ENCODE peak calls at places on chromosome 14, in nine cellular contexts. One of them, this sample, is unnamed.

GRCh38 chr14:102047808-102048540 is 38.9 kb downstream of the HSP90AA1 start:
- DNase-seq in T-cell: no peak
- DNase-seq in NCI-H1092: no peak
- DNase-seq in H7: peak; percentile 21
- DNase-seq in choroid plexus epithelial cell: no peak
- DNase-seq in stimulated activated CD4-positive, alpha-beta T cell treated with anti-CD3 and anti-CD28 coated beads, TNF-alpha, amount 100 ng/mL, for 24 hours: no peak
- DNase-seq in NCI-H1436: no peak
- DNase-seq in AG04450: no peak
- DNase-seq in brain microvascular endothelial cell: no peak
- DNase-seq in this sample: no peak

GRCh38 chr14:101058571-101058970 is 155.0 kb upstream of the RTL1 start:
- DNase-seq in H7: no peak
- DNase-seq in stimulated activated CD4-positive, alpha-beta T cell treated with anti-CD3 and anti-CD28 coated beads, TNF-alpha, amount 100 ng/mL, for 24 hours: no peak
- DNase-seq in brain microvascular endothelial cell: no peak
- DNase-seq in choroid plexus epithelial cell: no peak
- DNase-seq in NCI-H1436: no peak
- DNase-seq in NCI-H1092: no peak
- DNase-seq in AG04450: no peak
- DNase-seq in T-cell: no peak
- DNase-seq in this sample: no peak

GRCh38 chr14:59189281-59189821 is 884 bp downstream of the DAAM1 start:
- DNase-seq in NCI-H1436: no peak
- DNase-seq in T-cell: peak; percentile 17
- DNase-seq in NCI-H1092: no peak
- DNase-seq in choroid plexus epithelial cell: peak; percentile 39
- DNase-seq in H7: peak; percentile 48
- DNase-seq in AG04450: no peak
- DNase-seq in brain microvascular endothelial cell: peak; percentile 5
- DNase-seq in stimulated activated CD4-positive, alpha-beta T cell treated with anti-CD3 and anti-CD28 coated beads, TNF-alpha, amount 100 ng/mL, for 24 hours: no peak
- DNase-seq in this sample: no peak

GRCh38 chr14:87995500-87996275 is 2.7 kb upstream of the GALC start:
- DNase-seq in stimulated activated CD4-positive, alpha-beta T cell treated with anti-CD3 and anti-CD28 coated beads, TNF-alpha, amount 100 ng/mL, for 24 hours: no peak
- DNase-seq in choroid plexus epithelial cell: peak; percentile 29
- DNase-seq in NCI-H1436: no peak
- DNase-seq in T-cell: no peak
- DNase-seq in AG04450: no peak
- DNase-seq in H7: no peak
- DNase-seq in brain microvascular endothelial cell: no peak
- DNase-seq in NCI-H1092: no peak
- DNase-seq in this sample: no peak

GRCh38 chr14:62301076-62301475 is 538.9 kb downstream of the SNAPC1 start:
- DNase-seq in NCI-H1092: no peak
- DNase-seq in AG04450: no peak
- DNase-seq in stimulated activated CD4-positive, alpha-beta T cell treated with anti-CD3 and anti-CD28 coated beads, TNF-alpha, amount 100 ng/mL, for 24 hours: no peak
- DNase-seq in choroid plexus epithelial cell: peak; percentile 2
- DNase-seq in H7: no peak
- DNase-seq in T-cell: no peak
- DNase-seq in brain microvascular endothelial cell: no peak
- DNase-seq in NCI-H1436: no peak
- DNase-seq in this sample: no peak

GRCh38 chr14:63650336-63650952 is 8.8 kb upstream of the WDR89 start:
- DNase-seq in brain microvascular endothelial cell: no peak
- DNase-seq in stimulated activated CD4-positive, alpha-beta T cell treated with anti-CD3 and anti-CD28 coated beads, TNF-alpha, amount 100 ng/mL, for 24 hours: peak; percentile 13
- DNase-seq in AG04450: no peak
- DNase-seq in choroid plexus epithelial cell: no peak
- DNase-seq in H7: no peak
- DNase-seq in T-cell: peak; percentile 46
- DNase-seq in NCI-H1436: no peak
- DNase-seq in NCI-H1092: no peak
- DNase-seq in this sample: peak; percentile 25

GRCh38 chr14:103247169-103247606 is 86.8 kb upstream of the EIF5 start:
- DNase-seq in NCI-H1092: no peak
- DNase-seq in brain microvascular endothelial cell: no peak
- DNase-seq in choroid plexus epithelial cell: no peak
- DNase-seq in NCI-H1436: no peak
- DNase-seq in T-cell: no peak
- DNase-seq in H7: no peak
- DNase-seq in AG04450: no peak
- DNase-seq in stimulated activated CD4-positive, alpha-beta T cell treated with anti-CD3 and anti-CD28 coated beads, TNF-alpha, amount 100 ng/mL, for 24 hours: no peak
- DNase-seq in this sample: no peak

GRCh38 chr14:28987516-28987915 is 220.9 kb downstream of the FOXG1 start:
- DNase-seq in NCI-H1436: no peak
- DNase-seq in choroid plexus epithelial cell: peak; percentile 16
- DNase-seq in NCI-H1092: no peak
- DNase-seq in stimulated activated CD4-positive, alpha-beta T cell treated with anti-CD3 and anti-CD28 coated beads, TNF-alpha, amount 100 ng/mL, for 24 hours: no peak
- DNase-seq in H7: no peak
- DNase-seq in AG04450: no peak
- DNase-seq in brain microvascular endothelial cell: no peak
- DNase-seq in T-cell: no peak
- DNase-seq in this sample: no peak

GRCh38 chr14:37594238-37594915 is 672 bp downstream of the FOXA1 start:
- DNase-seq in NCI-H1436: peak; percentile 79
- DNase-seq in H7: peak; percentile 86
- DNase-seq in stimulated activated CD4-positive, alpha-beta T cell treated with anti-CD3 and anti-CD28 coated beads, TNF-alpha, amount 100 ng/mL, for 24 hours: no peak
- DNase-seq in brain microvascular endothelial cell: peak; percentile 57
- DNase-seq in choroid plexus epithelial cell: peak; percentile 83
- DNase-seq in AG04450: peak; percentile 32
- DNase-seq in T-cell: no peak
- DNase-seq in NCI-H1092: peak; percentile 96
- DNase-seq in this sample: peak; percentile 72

GRCh38 chr14:72675126-72675525 is 218.8 kb downstream of the DPF3 start:
- DNase-seq in stimulated activated CD4-positive, alpha-beta T cell treated with anti-CD3 and anti-CD28 coated beads, TNF-alpha, amount 100 ng/mL, for 24 hours: no peak
- DNase-seq in H7: no peak
- DNase-seq in choroid plexus epithelial cell: no peak
- DNase-seq in AG04450: no peak
- DNase-seq in NCI-H1436: no peak
- DNase-seq in brain microvascular endothelial cell: no peak
- DNase-seq in NCI-H1092: no peak
- DNase-seq in T-cell: no peak
- DNase-seq in this sample: no peak

GRCh38 chr14:55957950-55958349 is 160.3 kb upstream of the PELI2 start:
- DNase-seq in T-cell: no peak
- DNase-seq in stimulated activated CD4-positive, alpha-beta T cell treated with anti-CD3 and anti-CD28 coated beads, TNF-alpha, amount 100 ng/mL, for 24 hours: no peak
- DNase-seq in AG04450: no peak
- DNase-seq in brain microvascular endothelial cell: no peak
- DNase-seq in choroid plexus epithelial cell: no peak
- DNase-seq in NCI-H1092: no peak
- DNase-seq in H7: peak; percentile 46
- DNase-seq in NCI-H1436: no peak
- DNase-seq in this sample: no peak

GRCh38 chr14:34299360-34299759 is 162.7 kb downstream of the SPTSSA start:
- DNase-seq in NCI-H1436: no peak
- DNase-seq in choroid plexus epithelial cell: no peak
- DNase-seq in NCI-H1092: no peak
- DNase-seq in AG04450: no peak
- DNase-seq in T-cell: no peak
- DNase-seq in H7: peak; percentile 29
- DNase-seq in stimulated activated CD4-positive, alpha-beta T cell treated with anti-CD3 and anti-CD28 coated beads, TNF-alpha, amount 100 ng/mL, for 24 hours: no peak
- DNase-seq in brain microvascular endothelial cell: no peak
- DNase-seq in this sample: no peak

GRCh38 chr14:85532981-85533820 is 3.3 kb downstream of the FLRT2 start:
- DNase-seq in NCI-H1092: peak; percentile 26
- DNase-seq in NCI-H1436: peak; percentile 18
- DNase-seq in H7: peak; percentile 84
- DNase-seq in choroid plexus epithelial cell: peak; percentile 90
- DNase-seq in AG04450: no peak
- DNase-seq in brain microvascular endothelial cell: peak; percentile 77
- DNase-seq in stimulated activated CD4-positive, alpha-beta T cell treated with anti-CD3 and anti-CD28 coated beads, TNF-alpha, amount 100 ng/mL, for 24 hours: no peak
- DNase-seq in T-cell: no peak
- DNase-seq in this sample: peak; percentile 86

GRCh38 chr14:103641181-103641580 is 12.2 kb downstream of the KLC1 start:
- DNase-seq in NCI-H1092: no peak
- DNase-seq in choroid plexus epithelial cell: no peak
- DNase-seq in stimulated activated CD4-positive, alpha-beta T cell treated with anti-CD3 and anti-CD28 coated beads, TNF-alpha, amount 100 ng/mL, for 24 hours: no peak
- DNase-seq in NCI-H1436: no peak
- DNase-seq in brain microvascular endothelial cell: peak; percentile 69
- DNase-seq in H7: no peak
- DNase-seq in AG04450: no peak
- DNase-seq in T-cell: no peak
- DNase-seq in this sample: no peak

GRCh38 chr14:44700184-44700583 is 193.1 kb upstream of the FSCB start:
- DNase-seq in brain microvascular endothelial cell: no peak
- DNase-seq in AG04450: peak; percentile 26
- DNase-seq in NCI-H1436: no peak
- DNase-seq in choroid plexus epithelial cell: peak; percentile 10
- DNase-seq in NCI-H1092: no peak
- DNase-seq in T-cell: no peak
- DNase-seq in stimulated activated CD4-positive, alpha-beta T cell treated with anti-CD3 and anti-CD28 coated beads, TNF-alpha, amount 100 ng/mL, for 24 hours: no peak
- DNase-seq in H7: no peak
- DNase-seq in this sample: peak; percentile 96

GRCh38 chr14:68715032-68715924 is 77.6 kb downstream of the ZFP36L1 start:
- DNase-seq in H7: no peak
- DNase-seq in brain microvascular endothelial cell: peak; percentile 75
- DNase-seq in NCI-H1092: no peak
- DNase-seq in stimulated activated CD4-positive, alpha-beta T cell treated with anti-CD3 and anti-CD28 coated beads, TNF-alpha, amount 100 ng/mL, for 24 hours: no peak
- DNase-seq in NCI-H1436: no peak
- DNase-seq in AG04450: no peak
- DNase-seq in choroid plexus epithelial cell: peak; percentile 71
- DNase-seq in T-cell: no peak
- DNase-seq in this sample: no peak

GRCh38 chr14:90596733-90597132 is 199.9 kb downstream of the CALM1 start:
- DNase-seq in NCI-H1436: no peak
- DNase-seq in T-cell: no peak
- DNase-seq in H7: no peak
- DNase-seq in stimulated activated CD4-positive, alpha-beta T cell treated with anti-CD3 and anti-CD28 coated beads, TNF-alpha, amount 100 ng/mL, for 24 hours: no peak
- DNase-seq in brain microvascular endothelial cell: no peak
- DNase-seq in NCI-H1092: no peak
- DNase-seq in choroid plexus epithelial cell: no peak
- DNase-seq in AG04450: no peak
- DNase-seq in this sample: no peak

GRCh38 chr14:68780358-68781160 is 12.3 kb downstream of the ZFP36L1 start:
- DNase-seq in brain microvascular endothelial cell: no peak
- DNase-seq in AG04450: no peak
- DNase-seq in choroid plexus epithelial cell: peak; percentile 78
- DNase-seq in stimulated activated CD4-positive, alpha-beta T cell treated with anti-CD3 and anti-CD28 coated beads, TNF-alpha, amount 100 ng/mL, for 24 hours: no peak
- DNase-seq in NCI-H1092: no peak
- DNase-seq in H7: peak; percentile 66
- DNase-seq in T-cell: peak; percentile 44
- DNase-seq in NCI-H1436: no peak
- DNase-seq in this sample: peak; percentile 28

GRCh38 chr14:92922883-92923743 is at the start of gene CHGA:
- DNase-seq in stimulated activated CD4-positive, alpha-beta T cell treated with anti-CD3 and anti-CD28 coated beads, TNF-alpha, amount 100 ng/mL, for 24 hours: no peak
- DNase-seq in H7: peak; percentile 97
- DNase-seq in AG04450: no peak
- DNase-seq in NCI-H1436: peak; percentile 72
- DNase-seq in choroid plexus epithelial cell: peak; percentile 48
- DNase-seq in T-cell: peak; percentile 33
- DNase-seq in brain microvascular endothelial cell: peak; percentile 10
- DNase-seq in NCI-H1092: peak; percentile 84
- DNase-seq in this sample: no peak

GRCh38 chr14:95341564-95341963 is 21.9 kb upstream of the CLMN start:
- DNase-seq in AG04450: no peak
- DNase-seq in H7: no peak
- DNase-seq in T-cell: no peak
- DNase-seq in NCI-H1436: no peak
- DNase-seq in choroid plexus epithelial cell: no peak
- DNase-seq in NCI-H1092: no peak
- DNase-seq in stimulated activated CD4-positive, alpha-beta T cell treated with anti-CD3 and anti-CD28 coated beads, TNF-alpha, amount 100 ng/mL, for 24 hours: no peak
- DNase-seq in brain microvascular endothelial cell: no peak
- DNase-seq in this sample: no peak

GRCh38 chr14:100761481-100761880 is 34.8 kb downstream of the DLK1 start:
- DNase-seq in choroid plexus epithelial cell: peak; percentile 69
- DNase-seq in AG04450: peak; percentile 37
- DNase-seq in T-cell: no peak
- DNase-seq in stimulated activated CD4-positive, alpha-beta T cell treated with anti-CD3 and anti-CD28 coated beads, TNF-alpha, amount 100 ng/mL, for 24 hours: no peak
- DNase-seq in H7: no peak
- DNase-seq in NCI-H1092: no peak
- DNase-seq in NCI-H1436: no peak
- DNase-seq in brain microvascular endothelial cell: peak; percentile 39
- DNase-seq in this sample: peak; percentile 59

GRCh38 chr14:89000007-89000942 is 175.8 kb downstream of the TTC8 start:
- DNase-seq in AG04450: peak; percentile 88
- DNase-seq in NCI-H1436: no peak
- DNase-seq in T-cell: no peak
- DNase-seq in NCI-H1092: no peak
- DNase-seq in choroid plexus epithelial cell: peak; percentile 98
- DNase-seq in brain microvascular endothelial cell: peak; percentile 97
- DNase-seq in H7: peak; percentile 14
- DNase-seq in stimulated activated CD4-positive, alpha-beta T cell treated with anti-CD3 and anti-CD28 coated beads, TNF-alpha, amount 100 ng/mL, for 24 hours: no peak
- DNase-seq in this sample: peak; percentile 98

GRCh38 chr14:47917344-47917954 is 242.0 kb upstream of the MDGA2 start:
- DNase-seq in T-cell: no peak
- DNase-seq in stimulated activated CD4-positive, alpha-beta T cell treated with anti-CD3 and anti-CD28 coated beads, TNF-alpha, amount 100 ng/mL, for 24 hours: no peak
- DNase-seq in AG04450: no peak
- DNase-seq in brain microvascular endothelial cell: peak; percentile 20
- DNase-seq in NCI-H1436: no peak
- DNase-seq in H7: peak; percentile 25
- DNase-seq in choroid plexus epithelial cell: peak; percentile 17
- DNase-seq in NCI-H1092: peak; percentile 9
- DNase-seq in this sample: peak; percentile 31